ENCODE peak calls at places on chromosomes 4 and X, in four cellular contexts. R is AG08396; G is mammary epithelial cell; N is activated T-cell treated with anti-CD3 and anti-CD28 coated beads, Interleukin-2, amount 50 U/mL, for 1 hour. Z is an unnamed sample.

GRCh38 chrX:9327086-9327746 is 137.6 kb upstream of the TBL1X start:
- DNase-seq in R (no peak), G (no peak), N (no peak), Z (peak)

GRCh38 chrX:143580266-143580665 is 55.6 kb downstream of the SLITRK4 start:
- DNase-seq in R (no peak), G (no peak), N (no peak), Z (no peak)

GRCh38 chr4:98816386-98816785 is 112.5 kb downstream of the EIF4E start:
- DNase-seq in R (no peak), G (no peak), N (no peak), Z (no peak)

GRCh38 chrX:78573630-78574029 is 85.5 kb downstream of the RTL3 start:
- DNase-seq in R (no peak), G (no peak), N (no peak), Z (no peak)

GRCh38 chr4:5955201-5955821 is 62.4 kb upstream of the CRMP1 start:
- DNase-seq in R (no peak), G (no peak), N (no peak), Z (no peak)

GRCh38 chr4:1449833-1450741 is 43.8 kb upstream of the NKX1-1 start:
- DNase-seq in R (no peak), G (no peak), N (no peak), Z (no peak)

GRCh38 chr4:7384003-7384928 is 50.5 kb downstream of the PSAPL1 start:
- DNase-seq in R (no peak), G (no peak), N (no peak), Z (no peak)

GRCh38 chrX:23871905-23872546 is 35.7 kb downstream of the APOO start:
- DNase-seq in R (no peak), G (no peak), N (no peak), Z (no peak)

GRCh38 chrX:34365482-34365881 is 233.4 kb upstream of the FAM47A start:
- DNase-seq in R (no peak), G (peak), N (no peak), Z (peak)

GRCh38 chrX:28177202-28177601 is 196.0 kb upstream of the DCAF8L1 start:
- DNase-seq in R (no peak), G (peak), N (no peak), Z (no peak)

GRCh38 chr4:184250795-184251679 is 33.4 kb upstream of the ENPP6 start:
- DNase-seq in R (peak), G (peak), N (no peak), Z (peak)

GRCh38 chr4:74628808-74629616 is 165.3 kb downstream of the BTC start:
- DNase-seq in R (no peak), G (no peak), N (no peak), Z (peak)

Z was measured in EH.